ENCODE peak calls at places on chromosomes 13 and 19, in ten cellular contexts. K is right lobe of liver, B is heart left ventricle, U is adrenal gland, X is cardiac muscle cell, J is breast epithelium, O is GM23338, F is neural progenitor cell, M is suprapubic skin, T is psoas muscle. E is an unnamed sample. For H3K4me1, the result is how much of the 10 kb centered on the place peaks cover.

GRCh38 chr19:20503536-20503935 is 62.0 kb downstream of the ZNF737 start:
- DNase-seq in K (no peak), B (no peak), O (no peak), T (no peak), M (no peak), F (no peak), J (no peak), X (no peak), U (peak), E (no peak)

GRCh38 chr19:13573268-13573667 is 67.0 kb upstream of the CACNA1A start:
- DNase-seq in O (peak), X (no peak), B (no peak), J (no peak), F (peak), T (no peak), M (no peak), K (no peak), U (no peak), E (no peak)

GRCh38 chr13:102648046-102648445 is 46.8 kb downstream of the METTL21C start:
- DNase-seq in B (no peak), T (no peak), M (no peak), U (no peak), X (no peak), F (no peak), J (no peak), K (no peak), O (no peak), E (no peak)

GRCh38 chr13:30373727-30374126 is 48.6 kb upstream of the UBE2L5 start:
- DNase-seq in O (no peak), X (no peak), F (no peak), B (no peak), T (no peak), K (no peak), U (no peak), M (no peak), J (no peak), E (peak)

GRCh38 chr13:89554801-89555200 is 1792.7 kb upstream of the MIR17HG start:
- DNase-seq in X (no peak), F (no peak), O (no peak), K (no peak), U (no peak), T (no peak), B (no peak), M (no peak), J (no peak), E (no peak)

GRCh38 chr13:97211357-97211756 is 10.8 kb upstream of the MBNL2 start:
- DNase-seq in B (no peak), X (no peak), O (no peak), T (no peak), M (no peak), U (no peak), J (no peak), F (no peak), K (no peak), E (no peak)

GRCh38 chr13:27065582-27065981 is 106.0 kb downstream of the USP12 start:
- DNase-seq in T (no peak), X (no peak), F (no peak), M (no peak), J (no peak), K (no peak), U (no peak), B (no peak), O (no peak), E (no peak)

GRCh38 chr13:28116736-28117135 is 16.4 kb upstream of the FLT3 start:
- DNase-seq in M (no peak), O (no peak), T (no peak), J (no peak), U (no peak), F (no peak), B (no peak), X (no peak), K (no peak), E (no peak)

GRCh38 chr19:48992571-48993174 is 436 bp downstream of the GYS1 start:
- DNase-seq in X (no peak), O (peak), M (no peak), J (no peak), T (no peak), B (no peak), F (no peak), K (peak), U (peak), E (peak)

GRCh38 chr13:36815069-36815468 is 4.0 kb upstream of the RFXAP start:
- DNase-seq in J (no peak), M (no peak), X (no peak), B (no peak), F (no peak), O (peak), K (no peak), T (no peak), U (no peak), E (no peak)
- TF ChIP-seq CTCF in J (no peak), M (no peak), X (peak), B (no peak), F (peak), O (peak), K (no peak), T (no peak), U (no peak), E (no peak)

GRCh38 chr19:2173841-2174577 is 10.3 kb downstream of the DOT1L start:
- DNase-seq in K (no peak), F (no peak), M (no peak), T (no peak), U (no peak), O (no peak), B (no peak), X (no peak), J (no peak), E (no peak)
- H3K4me3 ChIP-seq in K (no peak), F (no peak), M (no peak), T (no peak), U (no peak), O (no peak), B (no peak), X (no peak), J (no peak), E (no peak)

GRCh38 chr19:30602661-30603322 is 230.6 kb downstream of the ZNF536 start:
- DNase-seq in J (no peak), O (no peak), B (no peak), X (no peak), T (no peak), U (no peak), K (no peak), M (peak), F (no peak), E (no peak)
- H3K4me1 ChIP-seq in J (under half), O (under half), B (under half), X (under half), T (under half), U (under half), K (under half), M (under half), F (under half), E (under half)

DNA sequence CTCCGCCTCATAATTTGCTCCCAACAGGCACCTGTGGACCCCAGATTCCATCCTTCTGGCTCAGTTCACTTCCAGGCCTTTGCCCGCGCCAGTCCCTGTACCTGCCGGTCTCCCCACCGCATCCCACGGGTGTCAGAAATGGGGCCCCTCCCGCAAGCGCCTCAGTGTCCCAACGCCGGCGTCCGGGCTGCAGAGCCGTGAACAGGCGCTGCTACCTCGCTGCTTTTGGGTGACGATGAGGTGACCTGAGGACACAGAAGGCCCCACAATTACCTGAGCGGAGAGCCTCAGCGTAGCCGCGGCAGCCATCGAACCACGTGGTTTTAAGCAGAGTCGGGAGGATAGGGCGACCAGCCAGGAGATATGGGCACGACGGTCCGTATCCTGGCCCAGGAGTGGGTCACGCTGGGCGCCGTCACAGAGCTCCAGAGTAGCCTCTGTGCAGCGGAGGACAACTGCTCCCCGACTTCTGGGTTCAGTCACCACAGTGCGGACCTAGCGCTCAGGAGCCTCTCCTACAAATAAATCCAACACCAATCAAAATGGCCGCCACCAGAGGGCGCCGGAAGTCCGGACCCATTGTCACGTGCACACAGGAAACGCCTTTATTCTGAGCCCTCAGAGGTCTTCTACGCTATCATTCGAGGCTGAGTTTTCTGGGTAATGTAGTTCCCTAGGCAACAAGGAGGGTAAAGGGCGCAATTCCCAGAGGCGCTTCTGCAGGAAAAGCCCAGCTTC is at the start of gene ZNF814:
- DNase-seq in O (peak), X (peak), T (peak), M (peak), B (peak), U (peak), K (peak), F (peak), J (peak), E (peak)
- TF ChIP-seq CTCF in O (peak), X (peak), T (peak), M (no peak), B (peak), U (peak), K (peak), F (peak), J (peak), E (no peak)

GRCh38 chr19:12052057-12052570 is 647 bp downstream of the ZNF878 start:
- DNase-seq in K (no peak), T (no peak), U (no peak), M (no peak), B (no peak), F (no peak), J (no peak), X (no peak), O (peak), E (no peak)
- H3K4me3 ChIP-seq in K (peak), T (peak), U (no peak), M (peak), B (peak), F (peak), J (peak), X (peak), O (peak), E (peak)